ENCODE peak calls at places on chromosomes 7 and 10, in seven cellular contexts. D, O, Q, X, J, V and S are unnamed samples.

GRCh38 chr10:132461683-132462231 is 64.8 kb downstream of the PWWP2B start:
- DNase-seq in J (no peak), O (peak), Q (no peak), V (peak), D (peak), X (no peak), S (no peak)

GRCh38 chr7:43482679-43483252 is 100.1 kb upstream of the STK17A start:
- DNase-seq in V (no peak), D (no peak), Q (no peak), X (no peak), J (no peak), O (no peak), S (no peak)

GRCh38 chr7:128883622-128884549 is 21.2 kb downstream of the ATP6V1F start:
- DNase-seq in D (peak), X (peak), J (peak), Q (no peak), V (peak), O (peak), S (peak)

GRCh38 chr7:141702892-141703291 is 926 bp upstream of the DENND11 start:
- DNase-seq in O (no peak), J (no peak), V (no peak), X (no peak), D (no peak), Q (no peak), S (no peak)

GRCh38 chr10:68463365-68464093 is 8.2 kb downstream of the DNA2 start:
- DNase-seq in O (no peak), X (no peak), Q (no peak), J (no peak), V (no peak), D (no peak), S (no peak)

GRCh38 chr10:75043256-75044121 is 68.0 kb upstream of the SAMD8 start:
- DNase-seq in D (no peak), Q (no peak), J (no peak), O (no peak), V (peak), X (no peak), S (no peak)

GRCh38 chr7:102967798-102968197 is 55.0 kb downstream of the LRRC17 start:
- DNase-seq in D (no peak), O (no peak), J (no peak), Q (no peak), V (no peak), X (no peak), S (peak)

GRCh38 chr10:80279146-80279545 is 10.3 kb downstream of the MAT1A start:
- DNase-seq in X (no peak), J (no peak), V (peak), O (no peak), D (no peak), Q (no peak), S (no peak)

GRCh38 chr10:46323176-46323575 is 36.4 kb downstream of the ANTXRL start:
- DNase-seq in D (no peak), X (no peak), O (no peak), Q (no peak), J (no peak), V (no peak), S (no peak)

GRCh38 chr10:18205098-18205834 is 65.0 kb downstream of the CACNB2 start:
- DNase-seq in X (no peak), V (no peak), J (no peak), Q (no peak), D (no peak), O (no peak), S (peak)

GRCh38 chr7:5584091-5584490 is 160.5 kb upstream of the TNRC18 start:
- DNase-seq in V (no peak), J (no peak), Q (no peak), X (no peak), D (no peak), O (no peak), S (peak)

GRCh38 chr7:1220958-1221745 is 11.5 kb upstream of the UNCX start:
- DNase-seq in X (no peak), O (no peak), J (no peak), Q (no peak), D (no peak), V (no peak), S (no peak)

DNA sequence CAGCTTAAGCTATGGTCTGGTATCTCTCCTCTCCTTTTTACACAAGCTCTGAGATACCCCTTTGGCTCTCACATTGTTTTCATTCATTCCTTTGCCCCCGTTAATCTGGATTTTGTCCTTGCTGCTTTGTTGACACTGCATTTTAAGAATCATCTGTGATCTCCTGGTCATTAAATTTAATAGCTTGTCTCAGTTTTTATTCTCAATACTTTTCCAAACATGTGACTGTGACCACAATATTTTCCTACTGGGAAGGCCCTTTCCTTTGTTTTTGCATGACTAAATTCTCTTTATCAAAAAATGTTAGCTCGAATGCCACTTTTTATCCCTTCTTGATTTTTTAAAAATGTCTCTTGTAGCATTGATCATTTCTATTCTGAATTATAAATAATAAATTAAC is 171.2 kb downstream of the SUGCT start:
- DNase-seq in D (no peak), V (no peak), J (no peak), O (no peak), Q (no peak), X (no peak), S (no peak)
- H3K4me3 ChIP-seq in D (no peak), V (no peak), J (no peak), O (no peak), Q (no peak), X (no peak), S (no peak)

GRCh38 chr7:40447345-40447744 is 312.5 kb downstream of the SUGCT start:
- DNase-seq in J (no peak), Q (no peak), V (peak), X (no peak), D (peak), O (no peak), S (no peak)
- TF ChIP-seq CTCF in J (peak), Q (peak), V (peak), X (no peak), D (peak), O (no peak), S (no peak)

GRCh38 chr10:89351402-89352038 is 23.7 kb downstream of the IFIT3 start:
- DNase-seq in J (no peak), V (no peak), X (no peak), Q (no peak), O (no peak), D (peak), S (peak)

GRCh38 chr10:89352802-89353201 is 25.0 kb downstream of the IFIT3 start:
- DNase-seq in D (no peak), Q (no peak), J (no peak), V (no peak), O (no peak), X (no peak), S (no peak)

GRCh38 chr10:89348458-89348857 is 20.7 kb downstream of the IFIT3 start:
- DNase-seq in O (no peak), X (no peak), V (no peak), Q (no peak), D (no peak), J (no peak), S (no peak)

GRCh38 chr10:89355373-89355772 is 22.5 kb upstream of the IFIT1B start:
- DNase-seq in X (no peak), J (no peak), O (no peak), Q (no peak), D (peak), V (no peak), S (peak)

DNA sequence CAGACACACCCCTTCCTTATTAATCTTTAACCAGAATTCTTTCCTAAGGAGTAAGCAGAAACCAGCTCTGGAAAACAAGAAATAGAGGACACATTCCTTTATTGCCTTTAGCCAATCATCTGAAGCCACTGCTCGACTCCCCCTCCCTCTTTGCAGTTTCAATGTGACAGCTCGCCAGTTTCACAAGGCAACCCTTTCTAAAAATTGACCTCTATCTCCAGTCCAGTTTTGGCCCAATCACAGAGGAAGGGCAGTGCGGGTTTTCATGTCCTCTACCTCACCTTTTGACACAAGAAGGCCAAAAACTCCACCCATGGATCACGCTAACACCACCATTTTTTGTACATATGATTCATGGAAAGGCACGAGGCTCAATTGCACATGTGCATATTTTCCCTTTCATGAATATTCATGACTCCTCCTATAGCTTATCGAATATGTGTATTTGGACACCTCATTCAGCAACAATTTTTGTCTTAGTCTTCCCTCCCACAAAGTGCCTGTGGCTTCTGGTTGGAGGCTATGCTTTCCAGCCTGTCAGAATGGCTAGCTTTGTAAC is 24.3 kb downstream of the IFIT3 start:
- DNase-seq in Q (peak), D (peak), V (no peak), J (peak), O (peak), X (peak), S (peak)
- H3K4me3 ChIP-seq in Q (peak), D (peak), V (no peak), J (no peak), O (no peak), X (peak), S (no peak)

DNA sequence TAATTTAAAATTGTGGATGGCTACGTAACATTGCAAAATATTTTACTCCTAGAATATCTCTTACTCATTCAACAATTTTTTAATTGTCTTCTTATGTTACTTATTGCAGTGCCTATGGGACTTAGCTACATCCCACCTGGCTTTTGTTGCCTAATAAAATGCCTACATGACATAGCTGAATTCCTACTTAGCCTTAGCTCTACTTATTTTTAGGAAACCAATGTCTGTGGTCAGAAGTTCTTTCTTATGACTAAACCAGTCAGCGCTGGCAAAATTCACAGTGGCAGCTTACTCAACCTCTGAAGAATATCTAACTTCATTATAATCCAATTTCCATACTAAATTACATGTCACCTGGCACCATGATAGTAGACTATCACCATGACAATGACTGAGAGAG is 1612.4 kb upstream of the LRRTM3 start:
- DNase-seq in X (no peak), V (no peak), D (peak), O (no peak), J (no peak), Q (no peak), S (no peak)
- TF ChIP-seq CTCF in X (no peak), V (no peak), D (no peak), O (no peak), J (no peak), Q (no peak), S (no peak)

GRCh38 chr10:102970941-102971340 is 52.8 kb downstream of the CNNM2 start:
- DNase-seq in Q (no peak), O (no peak), V (no peak), X (no peak), D (no peak), J (no peak), S (no peak)

GRCh38 chr10:102970497-102970896 is 52.4 kb downstream of the CNNM2 start:
- DNase-seq in V (no peak), Q (no peak), O (no peak), D (no peak), X (no peak), J (no peak), S (no peak)

GRCh38 chr10:102975483-102976057 is 57.5 kb downstream of the CNNM2 start:
- DNase-seq in X (no peak), V (no peak), Q (no peak), D (no peak), J (no peak), O (no peak), S (peak)
- H3K4me3 ChIP-seq in X (no peak), V (no peak), Q (no peak), D (no peak), J (no peak), O (no peak), S (no peak)

DNA sequence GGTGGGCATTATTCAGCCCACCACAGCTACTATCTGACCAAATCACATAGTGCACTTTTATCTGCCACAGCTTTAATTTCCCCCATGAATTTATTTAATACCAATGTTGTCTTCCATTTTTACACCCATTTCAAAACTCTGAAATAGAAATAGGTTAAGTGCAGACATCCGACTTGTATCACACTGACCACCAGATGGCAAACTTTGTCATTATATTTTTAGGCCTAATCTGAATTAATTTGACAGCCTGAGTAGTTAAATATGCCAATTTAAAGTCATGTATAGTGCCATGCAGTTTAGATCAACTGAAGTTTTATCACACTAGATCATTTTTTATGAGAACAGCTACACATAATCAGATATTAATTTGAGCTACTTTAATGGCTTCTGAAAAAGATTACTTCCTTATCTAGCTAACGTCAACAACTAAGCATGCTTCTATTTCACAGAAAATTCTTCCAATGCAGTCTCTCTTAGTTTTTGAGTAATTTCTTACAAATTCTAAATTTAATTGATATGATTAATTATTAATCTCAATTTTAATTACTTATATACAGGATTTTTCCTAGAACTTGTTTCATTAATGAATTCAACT is 566.4 kb downstream of the GFRA1 start:
- DNase-seq in J (no peak), V (no peak), Q (no peak), O (no peak), D (peak), X (no peak), S (peak)
- TF ChIP-seq CTCF in J (peak), V (peak), Q (no peak), O (no peak), D (peak), X (peak), S (peak)

DNA sequence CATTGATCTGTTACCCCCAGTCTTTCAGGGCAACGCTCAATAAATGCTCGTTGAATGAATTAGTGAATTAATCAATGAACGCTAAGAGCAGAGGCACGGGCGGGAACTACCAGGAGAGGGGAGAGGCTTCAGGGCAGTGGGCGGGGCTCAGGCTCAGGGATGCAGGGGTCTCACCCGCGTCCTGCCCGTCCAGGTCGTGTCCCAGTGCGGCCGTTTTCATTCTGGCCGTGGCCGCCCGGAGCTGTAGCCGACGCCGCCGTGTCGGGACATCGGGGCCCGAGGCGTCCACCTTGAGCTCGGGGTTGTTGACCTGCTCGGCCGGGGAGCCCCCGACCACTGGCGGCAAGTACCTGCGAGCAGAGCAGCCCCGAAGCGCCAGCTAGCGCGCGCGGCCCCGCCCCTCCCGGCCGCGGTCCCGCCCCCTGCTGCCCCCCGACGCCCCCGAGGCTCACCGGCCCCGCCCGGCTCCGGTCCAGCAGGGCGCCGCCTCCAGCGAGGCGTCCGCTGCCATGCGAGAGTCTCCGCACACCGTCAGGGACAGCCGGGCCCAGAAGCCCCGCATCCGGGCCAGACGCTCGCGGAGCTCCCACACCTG is 2.8 kb upstream of the GAL3ST4 start:
- DNase-seq in V (peak), Q (no peak), O (no peak), D (no peak), X (no peak), J (no peak), S (no peak)
- H3K4me3 ChIP-seq in V (peak), Q (peak), O (no peak), D (peak), X (peak), J (peak), S (peak)